ENCODE peak calls at places on chromosomes 12 and 14, in eight cellular contexts. O, M, I, Q, G, W, S and L are unnamed samples.

GRCh38 chr12:80260269-80260668 is 160.9 kb downstream of the OTOGL start:
- DNase-seq in O (no peak), M (no peak), I (no peak), Q (no peak), G (no peak), W (no peak), S (no peak), L (no peak)

GRCh38 chr14:69315302-69315701 is 55.3 kb downstream of the GALNT16 start:
- DNase-seq in O (no peak), M (peak; percentile 25), I (no peak), Q (peak; percentile 13), G (no peak), W (no peak), S (no peak), L (no peak)

GRCh38 chr14:78440351-78440750 is 270.2 kb downstream of the NRXN3 start:
- DNase-seq in O (no peak), M (no peak), I (no peak), Q (peak; percentile 9), G (no peak), W (no peak), S (no peak), L (peak; percentile 4)

GRCh38 chr14:72961579-72962335 is 35.5 kb downstream of the DCAF4 start:
- DNase-seq in O (no peak), M (no peak), I (no peak), Q (no peak), G (no peak), W (peak; percentile 81), S (no peak), L (no peak)

GRCh38 chr12:19186722-19187661 is 57.5 kb downstream of the PLEKHA5 start:
- DNase-seq in O (peak; percentile 45), M (no peak), I (peak; percentile 35), Q (peak; percentile 17), G (peak; percentile 29), W (peak; percentile 31), S (no peak), L (peak; percentile 77)

GRCh38 chr12:114685869-114686268 is 1.9 kb upstream of the TBX3 start:
- DNase-seq in O (no peak), M (no peak), I (no peak), Q (no peak), G (no peak), W (no peak), S (no peak), L (peak; percentile 74)

GRCh38 chr14:51419685-51420084 is 179.6 kb downstream of the TMX1 start:
- DNase-seq in O (no peak), M (no peak), I (no peak), Q (no peak), G (no peak), W (no peak), S (no peak), L (no peak)

GRCh38 chr12:116423053-116423452 is 136.1 kb upstream of the MAP1LC3B2 start:
- DNase-seq in O (no peak), M (no peak), I (no peak), Q (no peak), G (no peak), W (no peak), S (no peak), L (no peak)

DNA sequence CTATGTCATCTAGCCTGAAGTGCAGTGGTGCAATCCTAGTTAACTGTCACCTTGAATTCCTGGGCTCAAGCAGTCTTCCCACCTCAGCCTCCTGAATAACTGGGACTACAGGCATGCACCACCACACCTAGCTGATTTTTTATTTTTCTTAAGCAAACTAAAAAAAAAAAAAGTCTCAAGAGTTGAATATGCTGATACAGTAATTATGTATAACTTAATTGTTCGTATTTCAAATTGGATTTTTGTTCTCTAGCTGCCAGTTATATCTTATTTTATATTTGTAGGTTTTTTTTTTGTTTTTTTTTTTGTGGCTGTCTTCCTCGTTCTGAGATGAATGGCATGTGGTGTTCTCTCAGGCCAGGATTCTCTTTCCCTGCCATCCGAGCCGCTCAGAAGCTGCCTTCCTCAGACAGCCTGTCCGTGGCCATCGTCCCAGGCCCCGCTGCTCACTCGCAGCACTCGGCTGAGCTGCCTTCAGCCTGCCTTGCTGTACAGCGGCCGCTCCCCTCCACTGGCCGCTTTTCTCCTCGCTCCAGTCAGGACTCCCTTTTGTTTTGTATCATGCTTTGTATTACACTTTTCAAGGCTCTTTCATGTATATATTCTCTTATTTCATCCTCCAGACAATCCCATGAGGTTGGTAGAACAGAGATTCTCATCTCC is 53.3 kb downstream of the WDR20 start:
- DNase-seq in O (no peak), M (peak; percentile 57), I (no peak), Q (no peak), G (no peak), W (no peak), S (no peak), L (peak; percentile 47)
- H3K36me3 ChIP-seq in O (peaks cover 31% of the 10 kb centered on the region), M (peaks cover 6% of the 10 kb centered on the region), I (peaks cover 2% of the 10 kb centered on the region), Q (peaks cover 29% of the 10 kb centered on the region), G (no peaks in the 10 kb centered on the region), W (peaks cover 4% of the 10 kb centered on the region), S (peaks cover 32% of the 10 kb centered on the region), L (peaks cover 3% of the 10 kb centered on the region)

GRCh38 chr12:15214851-15215601 is 6.2 kb downstream of the RERG start:
- DNase-seq in O (no peak), M (no peak), I (no peak), Q (no peak), G (no peak), W (no peak), S (no peak), L (no peak)

GRCh38 chr12:15225136-15225535 is 3.9 kb upstream of the RERG start:
- DNase-seq in O (no peak), M (no peak), I (no peak), Q (no peak), G (no peak), W (no peak), S (no peak), L (no peak)

GRCh38 chr12:15220961-15221885 is at the start of gene RERG:
- DNase-seq in O (peak; percentile 44), M (peak; percentile 91), I (peak; percentile 33), Q (peak; percentile 17), G (peak; percentile 72), W (peak; percentile 36), S (peak; percentile 84), L (peak; percentile 89)

GRCh38 chr12:15216036-15216889 is 5.0 kb downstream of the RERG start:
- DNase-seq in O (no peak), M (no peak), I (no peak), Q (no peak), G (no peak), W (no peak), S (no peak), L (no peak)

DNA sequence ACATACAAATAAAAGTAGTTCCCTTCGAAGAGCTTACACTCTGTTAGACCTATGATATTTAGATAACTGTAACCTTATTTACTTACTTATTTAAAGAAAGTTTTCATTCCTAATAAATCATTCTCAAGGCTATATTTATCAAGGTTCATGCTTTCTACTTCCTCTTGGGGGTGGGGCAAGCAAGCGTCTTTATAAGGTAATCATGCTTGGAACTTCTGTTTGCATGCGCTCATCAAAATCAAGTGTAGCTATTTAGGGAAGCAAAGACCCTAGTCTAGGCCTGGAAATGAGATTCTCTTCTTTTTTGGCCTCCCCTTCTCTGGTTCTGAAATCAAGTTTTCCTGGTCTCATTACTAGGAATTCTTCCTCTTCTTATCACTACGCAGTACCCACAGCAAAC is 766 bp downstream of the RERG start:
- DNase-seq in O (no peak), M (no peak), I (no peak), Q (no peak), G (no peak), W (no peak), S (no peak), L (no peak)
- H3K4me3 ChIP-seq in O (no peak overlapping the region), M (peak overlapping the region; percentile 55), I (no peak overlapping the region), Q (no peak overlapping the region), G (peak overlapping the region; percentile 35), W (no peak overlapping the region), S (peak overlapping the region; percentile 60), L (peak overlapping the region; percentile 62)

GRCh38 chr12:123142518-123142840 is 8.4 kb downstream of the PITPNM2 start:
- DNase-seq in O (no peak), M (no peak), I (no peak), Q (no peak), G (no peak), W (no peak), S (no peak), L (no peak)

GRCh38 chr12:123140675-123141614 is 9.9 kb downstream of the PITPNM2 start:
- DNase-seq in O (peak; percentile 81), M (no peak), I (no peak), Q (no peak), G (no peak), W (no peak), S (no peak), L (no peak)

GRCh38 chr12:123142948-123143752 is 7.7 kb downstream of the PITPNM2 start:
- DNase-seq in O (peak; percentile 66), M (peak; percentile 77), I (no peak), Q (peak; percentile 44), G (no peak), W (peak; percentile 38), S (no peak), L (peak; percentile 26)

GRCh38 chr12:123139926-123140674 is 10.8 kb downstream of the PITPNM2 start:
- DNase-seq in O (peak; percentile 61), M (no peak), I (no peak), Q (no peak), G (no peak), W (no peak), S (no peak), L (peak; percentile 11)

DNA sequence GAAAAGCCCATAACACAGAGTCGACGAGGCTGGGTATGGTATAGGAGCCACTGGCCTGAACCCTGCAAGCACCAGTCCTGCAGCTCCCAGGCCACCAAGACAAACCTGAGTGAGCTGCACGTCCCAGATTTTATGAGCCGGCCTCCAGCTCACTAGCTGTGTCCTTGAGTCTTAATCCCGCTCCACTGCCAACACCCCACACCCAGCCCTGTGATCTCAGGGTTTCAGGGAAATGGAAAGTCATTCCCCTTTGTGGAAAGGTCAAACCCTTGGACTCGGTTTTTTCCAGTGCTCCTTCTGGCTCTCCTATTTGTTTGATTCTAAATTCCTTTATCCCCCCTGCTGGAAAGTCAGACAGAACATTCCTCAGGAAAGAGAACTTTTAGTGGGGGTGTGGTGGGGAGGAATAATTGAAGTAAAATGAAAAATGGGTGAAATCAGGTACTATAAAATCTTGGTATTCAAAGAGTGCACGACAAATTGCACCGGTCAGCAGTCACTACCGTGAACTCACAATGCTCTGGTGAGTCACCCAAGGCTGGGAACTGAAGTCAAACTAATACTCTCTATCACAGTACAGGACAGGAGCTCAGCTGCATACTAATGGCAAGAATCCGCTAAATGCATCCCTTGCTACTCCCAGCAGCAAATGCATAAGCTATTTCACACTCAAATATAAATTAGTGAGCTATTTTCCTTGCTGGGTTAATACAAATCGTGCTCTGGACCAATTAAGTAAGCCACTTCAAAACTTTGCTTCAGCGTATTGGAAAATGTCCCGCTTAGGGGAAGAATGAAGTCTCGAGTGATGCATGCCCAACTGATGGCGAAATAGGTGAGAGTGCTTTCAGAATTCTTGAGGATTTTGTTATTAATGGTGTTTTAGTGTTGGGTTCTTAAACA is 9.0 kb downstream of the PITPNM2 start:
- DNase-seq in O (peak; percentile 87), M (peak; percentile 85), I (peak; percentile 28), Q (no peak), G (no peak), W (peak; percentile 33), S (peak; percentile 64), L (peak; percentile 13)
- TF ChIP-seq POLR2AphosphoS5 in O (peak; percentile 54), M (peak; percentile 67), I (no peak), Q (no peak), G (peak; percentile 15), W (no peak), S (peak; percentile 12), L (no peak)

DNA sequence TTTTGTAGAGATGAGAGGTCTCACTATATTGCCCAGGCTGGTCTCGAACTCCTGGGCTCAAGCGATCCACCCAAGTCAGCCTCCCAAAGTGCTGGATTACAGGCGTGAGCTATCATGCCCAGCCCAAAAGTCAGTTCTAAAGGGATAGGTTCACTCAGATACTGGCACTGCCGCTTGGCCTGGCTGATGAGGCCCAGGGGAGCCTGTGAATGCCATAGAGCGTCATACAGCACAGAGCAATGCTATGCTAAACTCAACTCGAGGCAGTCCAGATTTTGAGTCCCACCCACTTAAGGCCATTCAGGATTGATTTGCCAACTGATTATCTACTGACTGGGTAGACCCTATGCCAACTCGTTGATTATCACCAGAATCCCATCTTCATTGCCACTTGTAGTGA is 179.4 kb downstream of the ESR2 start:
- DNase-seq in O (no peak), M (no peak), I (no peak), Q (no peak), G (no peak), W (no peak), S (no peak), L (no peak)
- H3K36me3 ChIP-seq in O (no peaks in the 10 kb centered on the region), M (peaks cover 10% of the 10 kb centered on the region), I (no peaks in the 10 kb centered on the region), Q (no peaks in the 10 kb centered on the region), G (no peaks in the 10 kb centered on the region), W (no peaks in the 10 kb centered on the region), S (peaks cover 52% of the 10 kb centered on the region), L (no peaks in the 10 kb centered on the region)